ENCODE peak calls at places on chromosome 12, in eight cellular contexts. One of them, this sample, is unnamed.

GRCh38 chr12:90841336-90841735 is 113.6 kb downstream of the CCER1 start:
- DNase-seq in erythroblast: no peak
- DNase-seq in activated gamma-delta T cell treated with Interleukin-2 at 50 U/mL for 16 hours: no peak
- DNase-seq in ELR: peak
- DNase-seq in glomerular endothelial cell: no peak
- DNase-seq in substantia nigra: no peak
- DNase-seq in left ventricle myocardium inferior: no peak
- DNase-seq in activated CD8-positive, alpha-beta memory T cell treated with anti-CD3 and anti-CD28 coated beads for 48 hours: no peak
- DNase-seq in this sample: no peak

GRCh38 chr12:7346571-7347225 is 42.8 kb downstream of the ACSM4 start:
- DNase-seq in erythroblast: no peak
- DNase-seq in activated gamma-delta T cell treated with Interleukin-2 at 50 U/mL for 16 hours: no peak
- DNase-seq in ELR: no peak
- DNase-seq in glomerular endothelial cell: no peak
- DNase-seq in substantia nigra: no peak
- DNase-seq in left ventricle myocardium inferior: no peak
- DNase-seq in activated CD8-positive, alpha-beta memory T cell treated with anti-CD3 and anti-CD28 coated beads for 48 hours: no peak
- DNase-seq in this sample: no peak

GRCh38 chr12:48736456-48736855 is 19.9 kb upstream of the CCNT1 start:
- DNase-seq in erythroblast: no peak
- DNase-seq in activated gamma-delta T cell treated with Interleukin-2 at 50 U/mL for 16 hours: no peak
- DNase-seq in ELR: no peak
- DNase-seq in glomerular endothelial cell: no peak
- DNase-seq in substantia nigra: no peak
- DNase-seq in left ventricle myocardium inferior: no peak
- DNase-seq in activated CD8-positive, alpha-beta memory T cell treated with anti-CD3 and anti-CD28 coated beads for 48 hours: no peak
- DNase-seq in this sample: no peak

GRCh38 chr12:3365416-3366385 is 125.3 kb upstream of the PRMT8 start:
- DNase-seq in erythroblast: no peak
- DNase-seq in activated gamma-delta T cell treated with Interleukin-2 at 50 U/mL for 16 hours: no peak
- DNase-seq in ELR: no peak
- DNase-seq in glomerular endothelial cell: no peak
- DNase-seq in substantia nigra: no peak
- DNase-seq in left ventricle myocardium inferior: peak
- DNase-seq in activated CD8-positive, alpha-beta memory T cell treated with anti-CD3 and anti-CD28 coated beads for 48 hours: no peak
- DNase-seq in this sample: no peak

GRCh38 chr12:104695453-104696148 is 238.9 kb downstream of the CHST11 start:
- DNase-seq in erythroblast: no peak
- DNase-seq in activated gamma-delta T cell treated with Interleukin-2 at 50 U/mL for 16 hours: peak
- DNase-seq in ELR: peak
- DNase-seq in glomerular endothelial cell: peak
- DNase-seq in substantia nigra: no peak
- DNase-seq in left ventricle myocardium inferior: no peak
- DNase-seq in activated CD8-positive, alpha-beta memory T cell treated with anti-CD3 and anti-CD28 coated beads for 48 hours: peak
- DNase-seq in this sample: peak

GRCh38 chr12:91778938-91779400 is 366.7 kb downstream of the BTG1 start:
- DNase-seq in erythroblast: peak
- DNase-seq in activated gamma-delta T cell treated with Interleukin-2 at 50 U/mL for 16 hours: peak
- DNase-seq in ELR: peak
- DNase-seq in glomerular endothelial cell: peak
- DNase-seq in substantia nigra: no peak
- DNase-seq in left ventricle myocardium inferior: no peak
- DNase-seq in activated CD8-positive, alpha-beta memory T cell treated with anti-CD3 and anti-CD28 coated beads for 48 hours: no peak
- DNase-seq in this sample: peak

GRCh38 chr12:25352078-25352918 is 101.6 kb upstream of the KRAS start:
- DNase-seq in erythroblast: no peak
- DNase-seq in activated gamma-delta T cell treated with Interleukin-2 at 50 U/mL for 16 hours: no peak
- DNase-seq in ELR: peak
- DNase-seq in glomerular endothelial cell: no peak
- DNase-seq in substantia nigra: no peak
- DNase-seq in left ventricle myocardium inferior: no peak
- DNase-seq in activated CD8-positive, alpha-beta memory T cell treated with anti-CD3 and anti-CD28 coated beads for 48 hours: no peak
- DNase-seq in this sample: no peak

GRCh38 chr12:47882796-47883546 is 21.8 kb downstream of the VDR start:
- DNase-seq in erythroblast: no peak
- DNase-seq in activated gamma-delta T cell treated with Interleukin-2 at 50 U/mL for 16 hours: no peak
- DNase-seq in ELR: no peak
- DNase-seq in glomerular endothelial cell: no peak
- DNase-seq in substantia nigra: no peak
- DNase-seq in left ventricle myocardium inferior: no peak
- DNase-seq in activated CD8-positive, alpha-beta memory T cell treated with anti-CD3 and anti-CD28 coated beads for 48 hours: no peak
- DNase-seq in this sample: no peak

GRCh38 chr12:2640709-2641108 is 154.1 kb upstream of the FKBP4 start:
- DNase-seq in erythroblast: no peak
- DNase-seq in activated gamma-delta T cell treated with Interleukin-2 at 50 U/mL for 16 hours: no peak
- DNase-seq in ELR: peak
- DNase-seq in glomerular endothelial cell: peak
- DNase-seq in substantia nigra: no peak
- DNase-seq in left ventricle myocardium inferior: peak
- DNase-seq in activated CD8-positive, alpha-beta memory T cell treated with anti-CD3 and anti-CD28 coated beads for 48 hours: peak
- DNase-seq in this sample: peak

GRCh38 chr12:58186914-58187313 is 245.5 kb downstream of the ATP23 start:
- DNase-seq in erythroblast: no peak
- DNase-seq in activated gamma-delta T cell treated with Interleukin-2 at 50 U/mL for 16 hours: no peak
- DNase-seq in ELR: no peak
- DNase-seq in glomerular endothelial cell: no peak
- DNase-seq in substantia nigra: no peak
- DNase-seq in left ventricle myocardium inferior: no peak
- DNase-seq in activated CD8-positive, alpha-beta memory T cell treated with anti-CD3 and anti-CD28 coated beads for 48 hours: no peak
- DNase-seq in this sample: no peak

GRCh38 chr12:75437564-75437963 is 43.0 kb upstream of the GLIPR1 start:
- DNase-seq in erythroblast: no peak
- DNase-seq in activated gamma-delta T cell treated with Interleukin-2 at 50 U/mL for 16 hours: no peak
- DNase-seq in ELR: peak
- DNase-seq in glomerular endothelial cell: no peak
- DNase-seq in substantia nigra: no peak
- DNase-seq in left ventricle myocardium inferior: no peak
- DNase-seq in activated CD8-positive, alpha-beta memory T cell treated with anti-CD3 and anti-CD28 coated beads for 48 hours: no peak
- DNase-seq in this sample: no peak

GRCh38 chr12:25977047-25977446 is 18.6 kb downstream of the RASSF8 start:
- DNase-seq in erythroblast: no peak
- DNase-seq in activated gamma-delta T cell treated with Interleukin-2 at 50 U/mL for 16 hours: no peak
- DNase-seq in ELR: peak
- DNase-seq in glomerular endothelial cell: no peak
- DNase-seq in substantia nigra: no peak
- DNase-seq in left ventricle myocardium inferior: no peak
- DNase-seq in activated CD8-positive, alpha-beta memory T cell treated with anti-CD3 and anti-CD28 coated beads for 48 hours: no peak
- DNase-seq in this sample: peak

GRCh38 chr12:106296179-106296877 is 6.2 kb upstream of the TCP11L2 start:
- DNase-seq in erythroblast: no peak
- DNase-seq in activated gamma-delta T cell treated with Interleukin-2 at 50 U/mL for 16 hours: no peak
- DNase-seq in ELR: peak
- DNase-seq in glomerular endothelial cell: no peak
- DNase-seq in substantia nigra: no peak
- DNase-seq in left ventricle myocardium inferior: no peak
- DNase-seq in activated CD8-positive, alpha-beta memory T cell treated with anti-CD3 and anti-CD28 coated beads for 48 hours: no peak
- DNase-seq in this sample: peak

GRCh38 chr12:107331912-107332311 is 238.6 kb upstream of the CRY1 start:
- DNase-seq in erythroblast: no peak
- DNase-seq in activated gamma-delta T cell treated with Interleukin-2 at 50 U/mL for 16 hours: no peak
- DNase-seq in ELR: no peak
- DNase-seq in glomerular endothelial cell: no peak
- DNase-seq in substantia nigra: no peak
- DNase-seq in left ventricle myocardium inferior: no peak
- DNase-seq in activated CD8-positive, alpha-beta memory T cell treated with anti-CD3 and anti-CD28 coated beads for 48 hours: no peak
- DNase-seq in this sample: peak

GRCh38 chr12:27966870-27967269 is 5.7 kb downstream of the PTHLH start:
- DNase-seq in erythroblast: peak
- DNase-seq in activated gamma-delta T cell treated with Interleukin-2 at 50 U/mL for 16 hours: no peak
- DNase-seq in ELR: peak
- DNase-seq in glomerular endothelial cell: peak
- DNase-seq in substantia nigra: no peak
- DNase-seq in left ventricle myocardium inferior: no peak
- DNase-seq in activated CD8-positive, alpha-beta memory T cell treated with anti-CD3 and anti-CD28 coated beads for 48 hours: no peak
- DNase-seq in this sample: peak